ENCODE peak calls at places on chromosomes 5 and 9, in four cellular contexts. P is mesendoderm, R is H9, H is H1. B is an unnamed sample.
A peak's percentile ranks its signal among the peaks of the same experiment; 100 is the strongest.

GRCh38 chr9:114016629-114017423 is 61.3 kb downstream of the AMBP start:
- DNase-seq in R (no peak), P (no peak), H (peak; percentile 37), B (no peak)

GRCh38 chr5:119275873-119276214 is 80.0 kb upstream of the TNFAIP8 start:
- DNase-seq in P (no peak), R (no peak), H (no peak), B (no peak)

GRCh38 chr5:140345919-140346347 is 470 bp downstream of the HBEGF start:
- DNase-seq in P (peak; percentile 75), R (peak; percentile 76), H (no peak), B (peak; percentile 66)

GRCh38 chr5:30539004-30539634 is 654.4 kb upstream of the CDH6 start:
- DNase-seq in H (no peak), P (peak; percentile 42), R (peak; percentile 45), B (peak; percentile 28)

GRCh38 chr9:96048116-96048953 is 172.8 kb downstream of the ERCC6L2 start:
- DNase-seq in P (no peak), R (peak; percentile 44), H (peak; percentile 66), B (no peak)

GRCh38 chr9:35729700-35730485 is 2.1 kb downstream of the TLN1 start:
- DNase-seq in P (peak; percentile 86), R (peak; percentile 56), H (no peak), B (peak; percentile 91)

GRCh38 chr9:78213696-78214095 is 22.2 kb upstream of the CEP78 start:
- DNase-seq in H (no peak), R (no peak), P (no peak), B (no peak)

GRCh38 chr5:142924135-142924883 is 154.1 kb downstream of the ARHGAP26 start:
- DNase-seq in H (no peak), P (no peak), R (no peak), B (peak; percentile 52)

GRCh38 chr5:43418561-43418960 is 6.4 kb upstream of the CCL28 start:
- DNase-seq in P (no peak), R (no peak), H (no peak), B (no peak)

GRCh38 chr5:119009131-119009530 is 20.8 kb upstream of the DTWD2 start:
- DNase-seq in R (no peak), P (no peak), H (no peak), B (no peak)

GRCh38 chr5:18465833-18466681 is 831.8 kb downstream of the TAF11L14 start:
- DNase-seq in P (peak; percentile 87), R (peak; percentile 68), H (peak; percentile 90), B (peak; percentile 1)

GRCh38 chr9:80649001-80649420 is 1040.3 kb downstream of the TLE1 start:
- DNase-seq in R (no peak), H (no peak), P (peak; percentile 56), B (peak; percentile 91)

GRCh38 chr9:115373000-115373709 is 255.2 kb upstream of the TNC start:
- DNase-seq in R (no peak), P (peak; percentile 82), H (no peak), B (peak; percentile 98)

GRCh38 chr5:82388186-82388585 is 110.0 kb upstream of the RPS23 start:
- DNase-seq in P (no peak), R (no peak), H (no peak), B (peak; percentile 80)

GRCh38 chr9:109520475-109521132 is 22.5 kb upstream of the PTPN3 start:
- DNase-seq in R (peak; percentile 77), P (peak; percentile 84), H (peak; percentile 80), B (peak; percentile 66)

GRCh38 chr5:127042593-127042992 is 12.2 kb upstream of the MARCHF3 start:
- DNase-seq in P (peak; percentile 11), R (no peak), H (no peak), B (peak; percentile 49)

GRCh38 chr9:33677961-33678360 is 117.4 kb upstream of the PRSS3 start:
- DNase-seq in R (no peak), P (no peak), H (no peak), B (no peak)

GRCh38 chr9:38016375-38017120 is 52.5 kb downstream of the SHB start:
- DNase-seq in P (peak; percentile 50), R (no peak), H (no peak), B (peak; percentile 63)

GRCh38 chr9:38012767-38013450 is 56.1 kb downstream of the SHB start:
- DNase-seq in P (no peak), H (no peak), R (no peak), B (no peak)

GRCh38 chr9:38017885-38018186 is 51.2 kb downstream of the SHB start:
- DNase-seq in H (no peak), R (no peak), P (no peak), B (no peak)

GRCh38 chr9:38017149-38017884 is 51.7 kb downstream of the SHB start:
- DNase-seq in H (peak; percentile 80), P (peak; percentile 97), R (peak; percentile 96), B (peak; percentile 62)

GRCh38 chr9:38015267-38015666 is 53.8 kb downstream of the SHB start:
- DNase-seq in H (no peak), P (peak; percentile 66), R (no peak), B (no peak)
- H3K56ac ChIP-seq in H (no peak overlapping the region), P (no peak overlapping the region), R (no peak overlapping the region), B (no peak overlapping the region)

GRCh38 chr9:92659601-92660000 is 10.3 kb downstream of the IPPK start:
- DNase-seq in H (no peak), P (no peak), R (no peak), B (no peak)
- H3K56ac ChIP-seq in H (no peak overlapping the region), P (no peak overlapping the region), R (no peak overlapping the region), B (no peak overlapping the region)

GRCh38 chr5:33671700-33672291 is 220.0 kb downstream of the ADAMTS12 start:
- DNase-seq in R (no peak), P (no peak), H (no peak), B (no peak)
- H3K56ac ChIP-seq in R (no peak overlapping the region), P (no peak overlapping the region), H (peak overlapping the region; percentile 100), B (no peak overlapping the region)

GRCh38 chr9:126611188-126611587 is 2.5 kb upstream of the LMX1B start:
- DNase-seq in R (no peak), P (no peak), H (no peak), B (no peak)

GRCh38 chr9:126609191-126609590 is 4.5 kb upstream of the LMX1B start:
- DNase-seq in P (no peak), H (no peak), R (no peak), B (no peak)

GRCh38 chr9:126608551-126608950 is 5.2 kb upstream of the LMX1B start:
- DNase-seq in H (no peak), P (no peak), R (no peak), B (no peak)

GRCh38 chr9:126611592-126612328 is 2.0 kb upstream of the LMX1B start:
- DNase-seq in R (peak; percentile 92), P (peak; percentile 83), H (peak; percentile 95), B (peak; percentile 40)

GRCh38 chr9:126609711-126610388 is 3.9 kb upstream of the LMX1B start:
- DNase-seq in H (no peak), P (no peak), R (no peak), B (no peak)
- H3K56ac ChIP-seq in H (no peak overlapping the region), P (no peak overlapping the region), R (no peak overlapping the region), B (no peak overlapping the region)

DNA sequence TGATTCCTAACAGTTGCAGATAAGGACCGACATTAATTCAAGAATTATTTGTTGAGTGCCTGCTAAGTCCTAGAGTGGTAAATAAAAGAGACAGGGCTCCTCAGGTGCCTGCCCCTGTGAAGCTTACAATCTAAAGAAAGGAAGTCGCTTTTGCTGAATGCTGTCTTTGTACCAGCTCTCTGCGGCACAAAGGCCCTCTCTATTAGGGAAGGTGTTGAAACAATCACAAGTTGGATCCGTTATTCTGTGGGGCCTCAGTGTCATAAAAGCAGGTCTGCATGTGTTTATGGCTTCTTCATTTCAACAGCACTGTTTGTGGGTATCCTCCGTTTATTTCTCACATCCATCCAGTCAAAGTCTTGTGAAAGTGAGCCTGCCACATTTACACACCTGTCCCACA is 7.0 kb upstream of the MVB12B start:
- DNase-seq in P (no peak), R (no peak), H (no peak), B (no peak)
- H3K56ac ChIP-seq in P (no peak overlapping the region), R (no peak overlapping the region), H (no peak overlapping the region), B (no peak overlapping the region)

GRCh38 chr5:105409695-105410094 is 1847.1 kb upstream of the NUDT12 start:
- DNase-seq in R (no peak), H (no peak), P (no peak), B (no peak)

GRCh38 chr5:105413406-105413990 is 1850.9 kb upstream of the NUDT12 start:
- DNase-seq in P (no peak), R (no peak), H (no peak), B (no peak)

GRCh38 chr5:105414067-105414466 is 1851.5 kb upstream of the NUDT12 start:
- DNase-seq in H (no peak), P (no peak), R (no peak), B (no peak)
- H3K56ac ChIP-seq in H (no peak overlapping the region), P (no peak overlapping the region), R (no peak overlapping the region), B (no peak overlapping the region)